ENCODE peak calls at places on chromosome 22, in nine cellular contexts. One of them, this sample, is unnamed.
A peak's percentile ranks its signal among the peaks of the same experiment; 100 is the strongest.

GRCh38 chr22:42262964-42263363 is 7.5 kb downstream of the TCF20 start:
- DNase-seq in fibroblast of lung: no peak
- DNase-seq in putamen: no peak
- DNase-seq in GF-D8: peak; percentile 27
- DNase-seq in NCI-H69: no peak
- DNase-seq in upper lobe of left lung: no peak
- DNase-seq in head of caudate nucleus: no peak
- DNase-seq in RPMI7951: no peak
- DNase-seq in HTR-8/SVneo: no peak
- DNase-seq in this sample: no peak

GRCh38 chr22:47295226-47295901 is 532.9 kb downstream of the TBC1D22A start:
- DNase-seq in GF-D8: no peak
- DNase-seq in RPMI7951: no peak
- DNase-seq in putamen: no peak
- DNase-seq in NCI-H69: no peak
- DNase-seq in head of caudate nucleus: no peak
- DNase-seq in fibroblast of lung: no peak
- DNase-seq in upper lobe of left lung: no peak
- DNase-seq in HTR-8/SVneo: no peak
- DNase-seq in this sample: no peak

GRCh38 chr22:19516378-19517170 is 7.6 kb downstream of the CLDN5 start:
- DNase-seq in RPMI7951: no peak
- DNase-seq in putamen: no peak
- DNase-seq in head of caudate nucleus: no peak
- DNase-seq in NCI-H69: no peak
- DNase-seq in HTR-8/SVneo: no peak
- DNase-seq in upper lobe of left lung: no peak
- DNase-seq in fibroblast of lung: no peak
- DNase-seq in GF-D8: no peak
- DNase-seq in this sample: no peak

GRCh38 chr22:39471421-39472141 is 14.8 kb downstream of the MGAT3 start:
- DNase-seq in GF-D8: peak; percentile 20
- DNase-seq in fibroblast of lung: no peak
- DNase-seq in upper lobe of left lung: peak; percentile 47
- DNase-seq in putamen: no peak
- DNase-seq in HTR-8/SVneo: peak; percentile 68
- DNase-seq in NCI-H69: no peak
- DNase-seq in head of caudate nucleus: no peak
- DNase-seq in RPMI7951: peak; percentile 11
- DNase-seq in this sample: no peak

GRCh38 chr22:37557321-37558001 is 2.8 kb upstream of the CDC42EP1 start:
- DNase-seq in GF-D8: no peak
- DNase-seq in fibroblast of lung: no peak
- DNase-seq in upper lobe of left lung: no peak
- DNase-seq in head of caudate nucleus: no peak
- DNase-seq in RPMI7951: no peak
- DNase-seq in HTR-8/SVneo: no peak
- DNase-seq in NCI-H69: no peak
- DNase-seq in putamen: no peak
- DNase-seq in this sample: no peak

GRCh38 chr22:44731357-44731970 is 20.9 kb upstream of the ARHGAP8 start:
- DNase-seq in GF-D8: no peak
- DNase-seq in HTR-8/SVneo: no peak
- DNase-seq in NCI-H69: no peak
- DNase-seq in fibroblast of lung: no peak
- DNase-seq in upper lobe of left lung: no peak
- DNase-seq in putamen: no peak
- DNase-seq in head of caudate nucleus: no peak
- DNase-seq in RPMI7951: no peak
- DNase-seq in this sample: no peak

GRCh38 chr22:46416537-46417267 is 81.2 kb downstream of the TRMU start:
- DNase-seq in putamen: no peak
- DNase-seq in upper lobe of left lung: no peak
- DNase-seq in GF-D8: no peak
- DNase-seq in HTR-8/SVneo: no peak
- DNase-seq in RPMI7951: peak; percentile 20
- DNase-seq in head of caudate nucleus: no peak
- DNase-seq in fibroblast of lung: no peak
- DNase-seq in NCI-H69: no peak
- DNase-seq in this sample: no peak

GRCh38 chr22:46776876-46777608 is 14.6 kb downstream of the TBC1D22A start:
- DNase-seq in RPMI7951: no peak
- DNase-seq in GF-D8: no peak
- DNase-seq in HTR-8/SVneo: no peak
- DNase-seq in head of caudate nucleus: no peak
- DNase-seq in NCI-H69: no peak
- DNase-seq in fibroblast of lung: no peak
- DNase-seq in upper lobe of left lung: no peak
- DNase-seq in putamen: no peak
- DNase-seq in this sample: no peak

GRCh38 chr22:23243006-23243573 is 62.8 kb downstream of the BCR start:
- DNase-seq in GF-D8: no peak
- DNase-seq in upper lobe of left lung: no peak
- DNase-seq in fibroblast of lung: no peak
- DNase-seq in HTR-8/SVneo: no peak
- DNase-seq in RPMI7951: no peak
- DNase-seq in NCI-H69: no peak
- DNase-seq in head of caudate nucleus: no peak
- DNase-seq in putamen: no peak
- DNase-seq in this sample: no peak

GRCh38 chr22:17366830-17367229 is 2.4 kb upstream of the CECR2 start:
- DNase-seq in NCI-H69: peak; percentile 81
- DNase-seq in putamen: peak; percentile 28
- DNase-seq in GF-D8: no peak
- DNase-seq in RPMI7951: no peak
- DNase-seq in HTR-8/SVneo: no peak
- DNase-seq in fibroblast of lung: peak; percentile 50
- DNase-seq in head of caudate nucleus: no peak
- DNase-seq in upper lobe of left lung: no peak
- DNase-seq in this sample: peak; percentile 49

GRCh38 chr22:47126344-47126811 is 363.9 kb downstream of the TBC1D22A start:
- DNase-seq in GF-D8: no peak
- DNase-seq in HTR-8/SVneo: no peak
- DNase-seq in upper lobe of left lung: no peak
- DNase-seq in NCI-H69: no peak
- DNase-seq in head of caudate nucleus: no peak
- DNase-seq in fibroblast of lung: no peak
- DNase-seq in putamen: no peak
- DNase-seq in RPMI7951: no peak
- DNase-seq in this sample: no peak

GRCh38 chr22:42227435-42227834 is 43.0 kb downstream of the TCF20 start:
- DNase-seq in head of caudate nucleus: no peak
- DNase-seq in putamen: no peak
- DNase-seq in HTR-8/SVneo: no peak
- DNase-seq in RPMI7951: no peak
- DNase-seq in upper lobe of left lung: no peak
- DNase-seq in GF-D8: no peak
- DNase-seq in fibroblast of lung: no peak
- DNase-seq in NCI-H69: no peak
- DNase-seq in this sample: no peak

GRCh38 chr22:28029201-28029948 is 110.3 kb upstream of the PITPNB start:
- DNase-seq in HTR-8/SVneo: peak; percentile 45
- DNase-seq in fibroblast of lung: peak; percentile 65
- DNase-seq in NCI-H69: peak; percentile 99
- DNase-seq in RPMI7951: peak; percentile 35
- DNase-seq in upper lobe of left lung: peak; percentile 63
- DNase-seq in GF-D8: no peak
- DNase-seq in putamen: no peak
- DNase-seq in head of caudate nucleus: no peak
- DNase-seq in this sample: no peak

GRCh38 chr22:50529416-50530279 is at the start of gene TYMP:
- DNase-seq in HTR-8/SVneo: no peak
- DNase-seq in GF-D8: no peak
- DNase-seq in putamen: no peak
- DNase-seq in fibroblast of lung: no peak
- DNase-seq in NCI-H69: peak; percentile 69
- DNase-seq in head of caudate nucleus: no peak
- DNase-seq in RPMI7951: no peak
- DNase-seq in upper lobe of left lung: peak; percentile 88
- DNase-seq in this sample: no peak

GRCh38 chr22:24424001-24424900 is 3.1 kb upstream of the ADORA2A start:
- DNase-seq in NCI-H69: peak; percentile 52
- DNase-seq in upper lobe of left lung: no peak
- DNase-seq in GF-D8: no peak
- DNase-seq in HTR-8/SVneo: no peak
- DNase-seq in head of caudate nucleus: no peak
- DNase-seq in fibroblast of lung: no peak
- DNase-seq in putamen: no peak
- DNase-seq in RPMI7951: no peak
- DNase-seq in this sample: no peak

GRCh38 chr22:39960791-39961746 is 872 bp downstream of the TMA7B start:
- DNase-seq in HTR-8/SVneo: peak; percentile 60
- DNase-seq in NCI-H69: no peak
- DNase-seq in head of caudate nucleus: no peak
- DNase-seq in upper lobe of left lung: peak; percentile 72
- DNase-seq in RPMI7951: peak; percentile 98
- DNase-seq in fibroblast of lung: peak; percentile 92
- DNase-seq in putamen: no peak
- DNase-seq in GF-D8: no peak
- DNase-seq in this sample: no peak

GRCh38 chr22:41695211-41695610 is 4.1 kb upstream of the MEI1 start:
- DNase-seq in fibroblast of lung: no peak
- DNase-seq in RPMI7951: no peak
- DNase-seq in upper lobe of left lung: no peak
- DNase-seq in NCI-H69: no peak
- DNase-seq in HTR-8/SVneo: no peak
- DNase-seq in putamen: no peak
- DNase-seq in head of caudate nucleus: no peak
- DNase-seq in GF-D8: no peak
- DNase-seq in this sample: no peak

GRCh38 chr22:28892175-28892731 is 8.9 kb downstream of the ZNRF3 start:
- DNase-seq in RPMI7951: no peak
- DNase-seq in NCI-H69: peak; percentile 64
- DNase-seq in head of caudate nucleus: no peak
- DNase-seq in GF-D8: no peak
- DNase-seq in upper lobe of left lung: no peak
- DNase-seq in putamen: no peak
- DNase-seq in HTR-8/SVneo: no peak
- DNase-seq in fibroblast of lung: no peak
- DNase-seq in this sample: no peak

GRCh38 chr22:37383342-37383741 is 43.9 kb downstream of the ELFN2 start:
- DNase-seq in RPMI7951: no peak
- DNase-seq in HTR-8/SVneo: no peak
- DNase-seq in head of caudate nucleus: no peak
- DNase-seq in putamen: no peak
- DNase-seq in upper lobe of left lung: no peak
- DNase-seq in fibroblast of lung: no peak
- DNase-seq in GF-D8: no peak
- DNase-seq in NCI-H69: peak; percentile 31
- DNase-seq in this sample: no peak

GRCh38 chr22:19716041-19716828 is 1.9 kb downstream of the SEPTIN5 start:
- DNase-seq in GF-D8: no peak
- DNase-seq in fibroblast of lung: no peak
- DNase-seq in putamen: no peak
- DNase-seq in RPMI7951: no peak
- DNase-seq in HTR-8/SVneo: no peak
- DNase-seq in NCI-H69: no peak
- DNase-seq in upper lobe of left lung: no peak
- DNase-seq in head of caudate nucleus: no peak
- DNase-seq in this sample: no peak

GRCh38 chr22:23047742-23048141 is 22.6 kb upstream of the GNAZ start:
- DNase-seq in NCI-H69: peak; percentile 75
- DNase-seq in upper lobe of left lung: no peak
- DNase-seq in head of caudate nucleus: no peak
- DNase-seq in GF-D8: no peak
- DNase-seq in HTR-8/SVneo: no peak
- DNase-seq in putamen: no peak
- DNase-seq in RPMI7951: no peak
- DNase-seq in fibroblast of lung: no peak
- DNase-seq in this sample: no peak

GRCh38 chr22:35746248-35746647 is 28.6 kb downstream of the APOL5 start:
- DNase-seq in fibroblast of lung: no peak
- DNase-seq in head of caudate nucleus: no peak
- DNase-seq in NCI-H69: no peak
- DNase-seq in GF-D8: no peak
- DNase-seq in upper lobe of left lung: no peak
- DNase-seq in putamen: no peak
- DNase-seq in RPMI7951: no peak
- DNase-seq in HTR-8/SVneo: no peak
- DNase-seq in this sample: no peak

GRCh38 chr22:46753360-46753759 is 9.1 kb upstream of the TBC1D22A start:
- DNase-seq in fibroblast of lung: no peak
- DNase-seq in upper lobe of left lung: no peak
- DNase-seq in head of caudate nucleus: no peak
- DNase-seq in HTR-8/SVneo: no peak
- DNase-seq in RPMI7951: no peak
- DNase-seq in NCI-H69: no peak
- DNase-seq in GF-D8: no peak
- DNase-seq in putamen: no peak
- DNase-seq in this sample: no peak

This sample was measured in midbrain.